ENCODE peak calls at places on chromosomes 16 and 17, in nine cellular contexts. Z is bronchial epithelial cell, E is body of pancreas, W is fibroblast of pulmonary artery, Y is heart left ventricle, A is choroid plexus epithelial cell, V is IMR-90, I is foreskin keratinocyte, M is fibroblast of mammary gland. R is an unnamed sample.

GRCh38 chr16:19008770-19009169 is 25.0 kb downstream of the TMC7 start:
- DNase-seq in Z (peak), I (no peak), Y (no peak), M (peak), W (peak), A (peak), V (peak), E (no peak), R (no peak)

GRCh38 chr16:72091217-72091616 is 2.2 kb downstream of the TXNL4B start:
- DNase-seq in W (no peak), V (no peak), Z (no peak), Y (no peak), M (no peak), A (no peak), E (no peak), I (no peak), R (peak)

GRCh38 chr17:30244853-30245385 is 9.4 kb upstream of the SLC6A4 start:
- DNase-seq in E (no peak), Z (peak), Y (no peak), M (peak), A (peak), W (peak), V (peak), I (no peak), R (no peak)

GRCh38 chr17:57849163-57849873 is 526 bp downstream of the MRPS23 start:
- DNase-seq in A (no peak), W (no peak), E (no peak), V (no peak), Z (no peak), I (no peak), Y (no peak), M (no peak), R (no peak)

GRCh38 chr16:67185003-67185865 is 1.5 kb upstream of the MATCAP1 start:
- DNase-seq in E (peak), Z (peak), I (no peak), M (peak), V (peak), Y (peak), W (peak), A (peak), R (peak)

GRCh38 chr17:44595216-44595775 is 38.0 kb downstream of the FZD2 start:
- DNase-seq in A (no peak), Z (no peak), W (no peak), E (no peak), Y (no peak), I (no peak), M (no peak), V (no peak), R (no peak)

GRCh38 chr16:17275076-17275732 is 195.6 kb downstream of the XYLT1 start:
- DNase-seq in V (no peak), E (peak), M (no peak), W (no peak), A (no peak), Y (no peak), I (peak), Z (peak), R (no peak)

GRCh38 chr17:63440770-63441335 is 5.3 kb downstream of the CYB561 start:
- DNase-seq in I (no peak), A (no peak), Y (no peak), Z (no peak), E (no peak), W (no peak), V (no peak), M (no peak), R (no peak)

GRCh38 chr16:16004314-16004749 is 54.9 kb downstream of the ABCC1 start:
- DNase-seq in E (no peak), M (peak), I (no peak), Y (no peak), A (peak), V (peak), Z (peak), W (peak), R (no peak)

GRCh38 chr16:49491736-49492089 is 118.1 kb downstream of the C16orf78 start:
- DNase-seq in E (peak), V (no peak), A (peak), W (no peak), M (no peak), Y (peak), Z (peak), I (no peak), R (peak)

GRCh38 chr16:83954577-83955016 is 1.6 kb downstream of the OSGIN1 start:
- DNase-seq in V (peak), Z (peak), W (peak), M (peak), Y (no peak), E (peak), A (peak), I (no peak), R (peak)

GRCh38 chr16:49049191-49049590 is 232.4 kb downstream of the CBLN1 start:
- DNase-seq in M (no peak), Y (no peak), A (no peak), E (no peak), V (no peak), I (no peak), Z (no peak), W (no peak), R (no peak)

GRCh38 chr17:40063034-40063765 is 435 bp downstream of the THRA start:
- DNase-seq in V (no peak), A (peak), Y (peak), E (peak), I (no peak), Z (no peak), W (peak), M (no peak), R (peak)

GRCh38 chr16:58030136-58030840 is 4.7 kb downstream of the MMP15 start:
- DNase-seq in Z (no peak), M (no peak), I (no peak), A (no peak), W (no peak), E (no peak), Y (no peak), V (no peak), R (peak)

GRCh38 chr16:88617268-88618031 is 20.9 kb upstream of the IL17C start:
- DNase-seq in I (no peak), W (no peak), E (no peak), M (no peak), Z (no peak), V (peak), A (no peak), Y (no peak), R (no peak)

GRCh38 chr16:78137782-78138616 is 38.5 kb downstream of the WWOX start:
- DNase-seq in Z (no peak), V (no peak), E (no peak), Y (no peak), I (no peak), M (no peak), A (no peak), W (no peak), R (no peak)

GRCh38 chr17:45425125-45425983 is 7.3 kb downstream of the ARHGAP27 start:
- DNase-seq in W (peak), Z (peak), E (peak), M (peak), Y (peak), V (peak), A (peak), I (peak), R (peak)

GRCh38 chr16:84737658-84738057 is 37.9 kb downstream of the USP10 start:
- DNase-seq in Z (no peak), W (no peak), I (no peak), A (no peak), V (no peak), Y (no peak), M (no peak), E (peak), R (peak)

GRCh38 chr16:88686062-88686438 is 257 bp downstream of the SNAI3 start:
- DNase-seq in M (no peak), W (no peak), V (no peak), Y (no peak), Z (no peak), I (no peak), A (no peak), E (peak), R (no peak)

GRCh38 chr17:7558544-7559306 is at the start of gene TNFSF13:
- DNase-seq in W (no peak), E (peak), V (no peak), I (no peak), A (no peak), Z (no peak), Y (no peak), M (no peak), R (peak)

GRCh38 chr17:77906377-77906871 is 52.1 kb upstream of the TNRC6C start:
- DNase-seq in I (no peak), A (no peak), V (no peak), Z (no peak), W (no peak), E (peak), Y (no peak), M (no peak), R (no peak)

GRCh38 chr17:45734598-45734997 is 49.5 kb upstream of the CRHR1 start:
- DNase-seq in I (no peak), W (no peak), A (no peak), M (no peak), Z (no peak), Y (no peak), E (no peak), V (no peak), R (no peak)

GRCh38 chr17:57943140-57943539 is 12.1 kb downstream of the CUEDC1 start:
- DNase-seq in I (no peak), W (no peak), A (no peak), Z (peak), Y (no peak), M (peak), E (no peak), V (peak), R (no peak)

GRCh38 chr17:7405882-7406825 is 1.5 kb upstream of the NLGN2 start:
- DNase-seq in M (no peak), W (no peak), I (no peak), V (no peak), Y (no peak), A (no peak), Z (no peak), E (no peak), R (no peak)

GRCh38 chr16:77674888-77675287 is 47.4 kb upstream of the NUDT7 start:
- DNase-seq in M (peak), I (no peak), Z (peak), A (peak), V (peak), W (peak), E (no peak), Y (no peak), R (no peak)

GRCh38 chr16:23950898-23951297 is 115.1 kb downstream of the PRKCB start:
- DNase-seq in A (no peak), M (no peak), W (no peak), E (no peak), V (no peak), Y (no peak), Z (no peak), I (no peak), R (no peak)

GRCh38 chr16:65725156-65725845 is 603.4 kb upstream of the CDH11 start:
- DNase-seq in Y (no peak), E (no peak), M (no peak), A (peak), W (peak), V (peak), Z (no peak), I (no peak), R (no peak)

GRCh38 chr16:27779719-27780161 is 229.8 kb downstream of the KATNIP start:
- DNase-seq in Z (peak), M (peak), Y (no peak), V (peak), A (peak), E (no peak), I (no peak), W (peak), R (no peak)

GRCh38 chr17:76273923-76274558 is 8.9 kb downstream of the UBALD2 start:
- DNase-seq in A (no peak), M (no peak), Y (no peak), W (no peak), E (no peak), I (no peak), V (no peak), Z (no peak), R (no peak)

GRCh38 chr16:85553436-85554113 is 59.5 kb upstream of the GSE1 start:
- DNase-seq in W (peak), A (peak), V (peak), E (peak), Z (no peak), I (no peak), Y (peak), M (peak), R (peak)

GRCh38 chr16:2236362-2237075 is at the start of gene DNASE1L2:
- DNase-seq in I (no peak), W (peak), V (no peak), Z (no peak), M (no peak), A (peak), Y (no peak), E (no peak), R (peak)

GRCh38 chr17:57234252-57235092 is 21.9 kb upstream of the MSI2 start:
- DNase-seq in E (no peak), V (no peak), A (no peak), Y (no peak), M (no peak), Z (no peak), W (no peak), I (no peak), R (no peak)

GRCh38 chr17:19418312-19418992 is 7.4 kb downstream of the RNF112 start:
- DNase-seq in Z (peak), E (peak), A (peak), M (peak), V (peak), Y (no peak), I (no peak), W (peak), R (no peak)

DNA sequence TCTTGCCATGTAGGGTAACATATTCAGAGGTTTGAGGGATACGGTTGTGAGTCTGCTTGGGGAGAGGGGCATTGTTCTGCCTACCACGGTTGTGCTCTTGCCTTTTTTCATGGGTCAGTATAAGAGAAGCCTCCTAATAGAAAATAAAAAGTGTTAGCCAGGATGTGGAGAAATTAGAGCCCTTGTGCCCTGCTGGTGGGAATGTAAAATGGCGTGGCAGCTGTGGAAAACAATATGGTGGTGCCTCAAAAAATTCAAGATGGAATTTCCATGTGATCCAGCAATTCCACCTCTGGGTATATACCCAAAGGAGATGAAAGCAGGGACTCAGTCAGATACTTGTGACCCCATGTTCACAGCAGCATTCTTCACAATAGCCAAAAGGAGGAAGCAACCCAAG is 14.2 kb upstream of the LRRC75A start:
- DNase-seq in E (no peak), V (no peak), M (no peak), Y (no peak), I (no peak), W (no peak), Z (no peak), A (no peak), R (no peak)
- TF ChIP-seq CTCF in E (no peak), V (peak), M (peak), Y (no peak), I (peak), W (peak), Z (no peak), A (peak), R (no peak)

GRCh38 chr17:68401288-68401687 is 56.0 kb downstream of the WIPI1 start:
- DNase-seq in W (no peak), Z (no peak), E (no peak), V (no peak), A (no peak), Y (no peak), I (no peak), M (no peak), R (no peak)

GRCh38 chr17:68400404-68400735 is 56.9 kb downstream of the WIPI1 start:
- DNase-seq in W (no peak), V (no peak), M (no peak), I (no peak), Z (no peak), Y (no peak), E (no peak), A (no peak), R (no peak)

GRCh38 chr17:68399638-68400403 is 57.5 kb downstream of the WIPI1 start:
- DNase-seq in Z (no peak), A (peak), Y (no peak), I (no peak), E (no peak), W (peak), V (peak), M (peak), R (peak)

GRCh38 chr17:68396795-68397536 is 60.3 kb downstream of the WIPI1 start:
- DNase-seq in E (no peak), M (no peak), V (no peak), Z (no peak), A (no peak), W (no peak), Y (peak), I (no peak), R (no peak)

DNA sequence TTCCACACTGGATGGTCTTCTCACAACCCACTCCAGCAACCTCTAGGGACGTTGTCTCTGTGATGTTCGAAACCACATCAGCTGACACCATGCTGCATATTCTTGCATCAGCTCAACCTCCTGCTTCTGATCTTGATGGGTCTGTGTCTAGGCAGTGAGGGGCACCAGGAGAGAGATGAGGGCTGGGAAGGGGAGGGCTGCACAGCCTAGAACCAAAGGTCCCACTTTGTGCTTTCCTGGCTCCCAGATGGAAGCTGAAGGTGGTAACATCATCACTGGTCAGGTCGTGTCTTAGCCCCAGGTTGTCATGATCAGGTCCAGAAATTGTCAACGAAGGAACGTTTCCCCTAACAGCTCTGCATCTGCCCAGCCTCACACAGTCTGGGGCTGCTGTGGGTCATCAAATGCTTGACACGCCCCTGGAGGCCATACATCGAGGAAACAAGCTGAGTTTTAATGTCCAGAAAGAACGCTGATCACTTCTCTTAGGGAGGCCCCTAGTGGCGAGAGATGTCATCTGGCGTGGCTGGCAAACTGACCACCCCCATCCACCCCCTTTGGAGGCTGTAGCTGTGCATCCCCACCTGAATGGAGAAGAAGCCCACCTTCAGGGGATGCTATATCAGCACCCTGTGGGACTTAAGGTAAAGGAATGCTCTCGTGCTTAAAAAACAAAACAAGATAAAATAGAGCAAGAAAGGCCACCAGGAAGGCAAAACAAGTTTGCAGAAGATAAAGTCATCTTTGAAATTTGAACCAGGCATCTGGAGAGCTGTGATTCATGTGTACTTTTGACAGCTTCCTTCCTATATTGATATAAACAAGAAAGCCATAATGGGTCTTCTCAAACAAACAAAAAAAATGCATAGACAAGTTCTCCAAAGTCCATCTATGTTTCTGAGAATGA is 58.3 kb downstream of the WIPI1 start:
- DNase-seq in Z (peak), I (no peak), V (peak), Y (peak), E (peak), M (peak), A (peak), W (peak), R (peak)
- TF ChIP-seq CTCF in Z (peak), I (peak), V (peak), Y (peak), E (peak), M (peak), A (peak), W (peak), R (peak)

GRCh38 chr17:82415786-82416185 is 2.4 kb upstream of the HEXD start:
- DNase-seq in A (no peak), Y (no peak), V (no peak), W (no peak), M (no peak), I (no peak), E (no peak), Z (no peak), R (no peak)

GRCh38 chr17:82416264-82416663 is 1.9 kb upstream of the HEXD start:
- DNase-seq in A (no peak), E (no peak), Z (no peak), W (no peak), V (no peak), Y (no peak), M (no peak), I (no peak), R (no peak)

GRCh38 chr17:82418001-82418986 is at the start of the genes HEXD and OGFOD3:
- DNase-seq in E (peak), Z (peak), M (peak), Y (peak), I (peak), W (peak), V (peak), A (peak), R (peak)

GRCh38 chr17:82415336-82415735 is 2.8 kb upstream of the HEXD start:
- DNase-seq in Y (no peak), V (no peak), I (no peak), E (no peak), W (no peak), M (no peak), A (no peak), Z (no peak), R (no peak)

DNA sequence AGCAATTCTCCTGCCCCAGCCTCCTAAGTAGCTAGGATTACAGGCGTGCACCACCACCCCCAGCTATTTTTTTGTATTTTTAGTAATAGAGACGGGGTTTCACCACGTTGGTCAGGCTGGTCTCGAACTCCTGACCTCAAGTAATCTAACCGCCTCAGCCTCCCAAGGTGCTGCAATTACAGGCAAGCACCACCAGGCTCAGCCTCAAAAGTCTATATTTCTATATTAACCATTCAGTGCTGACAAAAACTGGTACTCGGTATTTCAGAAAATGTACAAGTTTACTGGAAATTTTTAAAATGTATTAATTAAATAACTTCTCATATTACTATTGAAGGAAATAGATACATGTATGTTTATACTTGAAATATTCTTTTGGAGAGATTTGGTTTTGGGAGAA is 1.4 kb upstream of the HEXD start:
- DNase-seq in M (no peak), A (no peak), W (no peak), Z (no peak), E (no peak), Y (no peak), I (no peak), V (no peak), R (no peak)
- TF ChIP-seq CTCF in M (peak), A (peak), W (peak), Z (no peak), E (no peak), Y (no peak), I (peak), V (no peak), R (no peak)

DNA sequence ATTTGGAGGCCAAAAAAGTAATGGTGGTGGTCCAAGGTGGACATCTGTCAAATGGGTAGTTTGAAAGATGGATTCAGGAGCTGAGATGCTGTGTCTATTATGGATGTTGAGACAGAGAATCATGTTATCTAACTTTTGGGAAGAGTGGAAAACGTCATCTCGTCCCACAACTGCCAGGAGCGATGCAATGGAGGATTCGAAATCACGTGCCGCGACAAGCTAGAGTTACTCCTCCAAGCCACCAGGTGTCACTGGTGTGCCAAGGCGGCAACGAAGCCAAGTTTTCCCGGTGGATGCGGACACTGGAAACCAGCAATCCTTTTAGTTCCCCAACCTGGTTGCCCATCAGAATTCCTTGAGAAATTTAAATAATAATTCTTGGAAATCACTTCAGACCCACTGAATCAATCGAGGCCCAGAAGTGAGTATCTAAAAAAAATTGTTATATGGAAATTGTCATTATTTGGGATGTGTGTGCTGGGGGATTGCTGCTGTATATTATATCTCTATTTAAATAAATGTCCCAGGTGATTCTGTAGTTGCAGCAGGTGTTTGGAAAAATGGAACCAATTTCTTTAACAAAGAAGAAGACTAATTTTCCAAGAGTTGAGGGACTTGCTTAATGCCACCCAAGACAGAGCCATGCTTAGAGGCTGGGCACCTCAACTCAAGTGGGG is 206.1 kb downstream of the HAPSTR1 start:
- DNase-seq in M (peak), Z (no peak), I (no peak), W (no peak), A (no peak), V (no peak), E (no peak), Y (peak), R (peak)
- TF ChIP-seq CTCF in M (peak), Z (no peak), I (peak), W (peak), A (peak), V (no peak), E (no peak), Y (peak), R (peak)

R was measured in right lobe of liver.